ENCODE peak calls at places on chromosomes 2 and 18, in seven cellular contexts. A is tibial nerve, L is testis, E is NAMALWA, H is A549, T is lung microvascular endothelial cell, F is hepatocyte. N is an unnamed sample.

GRCh38 chr2:114293355-114293754 is 149.1 kb upstream of the DPP10 start:
- DNase-seq in A (no peak), E (no peak), L (no peak), T (no peak), F (no peak), H (no peak), N (no peak)

GRCh38 chr18:34709631-34710429 is at the start of gene DTNA:
- DNase-seq in L (peak), T (peak), F (peak), E (peak), H (no peak), A (peak), N (peak)

GRCh38 chr2:137316075-137316474 is 550.7 kb downstream of the THSD7B start:
- DNase-seq in F (no peak), E (no peak), T (no peak), L (no peak), H (no peak), A (no peak), N (no peak)

GRCh38 chr18:48263913-48264506 is 145.2 kb downstream of the ZBTB7C start:
- DNase-seq in T (no peak), A (no peak), E (no peak), H (no peak), F (no peak), L (no peak), N (no peak)

GRCh38 chr2:37619230-37619956 is 52.0 kb downstream of the CDC42EP3 start:
- DNase-seq in F (no peak), E (no peak), A (no peak), H (no peak), T (no peak), L (no peak), N (no peak)

GRCh38 chr2:49444005-49444404 is 289.7 kb upstream of the FSHR start:
- DNase-seq in T (no peak), H (no peak), E (no peak), L (no peak), F (no peak), A (no peak), N (no peak)

GRCh38 chr2:56184500-56184996 is 758 bp downstream of the CCDC85A start:
- DNase-seq in A (no peak), F (peak), H (peak), L (peak), T (peak), E (peak), N (no peak)

GRCh38 chr2:169867579-169867978 is 40.3 kb downstream of the UBR3 start:
- DNase-seq in F (no peak), A (no peak), E (no peak), T (no peak), L (no peak), H (no peak), N (no peak)

GRCh38 chr2:202429164-202429980 is 53.2 kb downstream of the BMPR2 start:
- DNase-seq in A (no peak), L (no peak), F (peak), E (no peak), H (no peak), T (peak), N (no peak)

GRCh38 chr18:28766027-28766426 is 589.1 kb upstream of the CDH2 start:
- DNase-seq in F (no peak), E (no peak), T (no peak), A (no peak), H (no peak), L (no peak), N (peak)

GRCh38 chr2:11713815-11714214 is 32.6 kb upstream of the LPIN1 start:
- DNase-seq in F (no peak), L (no peak), H (no peak), E (no peak), T (no peak), A (no peak), N (no peak)

GRCh38 chr2:210004893-210005292 is 2.5 kb downstream of the RPE start:
- DNase-seq in T (no peak), E (no peak), L (no peak), H (no peak), F (no peak), A (no peak), N (no peak)

GRCh38 chr2:15059870-15060617 is 427.5 kb downstream of the LRATD1 start:
- DNase-seq in T (no peak), E (no peak), A (no peak), H (no peak), L (no peak), F (no peak), N (no peak)

GRCh38 chr18:58534535-58535301 is 94.2 kb downstream of the ALPK2 start:
- DNase-seq in A (no peak), L (no peak), E (no peak), T (no peak), H (no peak), F (no peak), N (no peak)

GRCh38 chr2:236879416-236879963 is 206.2 kb upstream of the COPS8 start:
- DNase-seq in H (no peak), L (no peak), T (peak), F (no peak), E (no peak), A (peak), N (no peak)

GRCh38 chr2:20930928-20931327 is 108.0 kb upstream of the LDAH start:
- DNase-seq in H (no peak), E (no peak), L (no peak), A (no peak), F (peak), T (no peak), N (no peak)

GRCh38 chr2:159584796-159585195 is 31.6 kb downstream of the BAZ2B start:
- DNase-seq in L (no peak), T (no peak), A (no peak), F (no peak), E (no peak), H (no peak), N (no peak)

GRCh38 chr2:113750385-113750784 is 6.1 kb downstream of the SLC35F5 start:
- DNase-seq in T (no peak), A (no peak), F (no peak), E (no peak), L (no peak), H (no peak), N (no peak)

GRCh38 chr2:239767016-239767905 is 257.9 kb downstream of the NDUFA10 start:
- DNase-seq in E (no peak), H (no peak), A (no peak), T (no peak), F (no peak), L (no peak), N (no peak)

GRCh38 chr2:126658910-126659613 is 3.1 kb downstream of the GYPC start:
- DNase-seq in E (peak), L (peak), T (peak), A (peak), H (no peak), F (no peak), N (peak)

GRCh38 chr2:178205853-178206516 is 11.7 kb downstream of the OSBPL6 start:
- DNase-seq in E (no peak), A (no peak), L (no peak), F (no peak), T (peak), H (no peak), N (peak)

GRCh38 chr2:173990970-173991819 is 26.0 kb upstream of the SP3 start:
- DNase-seq in A (peak), T (no peak), F (peak), E (peak), L (peak), H (no peak), N (peak)

GRCh38 chr2:48617618-48618017 is at the start of gene GTF2A1L:
- DNase-seq in T (no peak), E (no peak), F (no peak), A (no peak), L (peak), H (no peak), N (no peak)

GRCh38 chr2:5373200-5373599 is 319.0 kb upstream of the SOX11 start:
- DNase-seq in A (no peak), F (peak), T (no peak), L (peak), H (no peak), E (no peak), N (no peak)

GRCh38 chr2:116074161-116074560 is 1631.7 kb downstream of the DPP10 start:
- DNase-seq in T (no peak), F (no peak), H (no peak), L (no peak), A (no peak), E (no peak), N (no peak)

GRCh38 chr2:201149064-201149820 is 33.3 kb downstream of the CFLAR start:
- DNase-seq in L (no peak), H (peak), E (no peak), F (peak), T (peak), A (no peak), N (no peak)

N was measured in stromal cell of bone marrow.